ENCODE peak calls at places on chromosomes 12 and 14, in seven cellular contexts. W is Peyer's patch, H is testis, G is spleen, U is ovary, Z is vagina, P is IMR-90. N is an unnamed sample.

GRCh38 chr12:81231574-81232368 is 153.9 kb downstream of the ACSS3 start:
- DNase-seq in W (no peak), H (no peak), G (no peak), U (no peak), Z (no peak), P (no peak), N (no peak)

GRCh38 chr12:51846911-51847829 is 1.3 kb downstream of the FIGNL2 start:
- DNase-seq in W (peak), H (peak), G (peak), U (no peak), Z (no peak), P (no peak), N (no peak)

GRCh38 chr12:70576341-70577282 is 60.6 kb downstream of the PTPRB start:
- DNase-seq in W (no peak), H (peak), G (no peak), U (no peak), Z (no peak), P (peak), N (no peak)

GRCh38 chr12:7131502-7131866 is 1.3 kb downstream of the CLSTN3 start:
- DNase-seq in W (no peak), H (no peak), G (no peak), U (no peak), Z (no peak), P (no peak), N (no peak)

GRCh38 chr12:19709889-19710288 is 270.6 kb downstream of the AEBP2 start:
- DNase-seq in W (no peak), H (no peak), G (no peak), U (no peak), Z (no peak), P (peak), N (no peak)

GRCh38 chr12:18898469-18898868 is 160.6 kb downstream of the CAPZA3 start:
- DNase-seq in W (no peak), H (no peak), G (no peak), U (no peak), Z (no peak), P (no peak), N (no peak)

GRCh38 chr12:29282452-29282851 is 98.5 kb downstream of the ERGIC2 start:
- DNase-seq in W (no peak), H (no peak), G (no peak), U (no peak), Z (no peak), P (no peak), N (no peak)

GRCh38 chr12:12474931-12475485 is 87.7 kb downstream of the DUSP16 start:
- DNase-seq in W (no peak), H (no peak), G (no peak), U (no peak), Z (no peak), P (peak), N (no peak)

GRCh38 chr12:100845095-100845494 is 50.5 kb downstream of the ANO4 start:
- DNase-seq in W (no peak), H (no peak), G (no peak), U (no peak), Z (no peak), P (no peak), N (no peak)

GRCh38 chr12:52217223-52217622 is 15.8 kb upstream of the KRT7 start:
- DNase-seq in W (no peak), H (no peak), G (peak), U (peak), Z (no peak), P (no peak), N (peak)

GRCh38 chr12:59372971-59373370 is 222.9 kb upstream of the SLC16A7 start:
- DNase-seq in W (no peak), H (peak), G (no peak), U (no peak), Z (no peak), P (peak), N (no peak)

GRCh38 chr12:118136559-118137003 is 657 bp downstream of the PEBP1 start:
- DNase-seq in W (peak), H (peak), G (peak), U (peak), Z (no peak), P (peak), N (peak)

GRCh38 chr14:70011708-70012107 is 132.5 kb downstream of the SMOC1 start:
- DNase-seq in W (no peak), H (no peak), G (no peak), U (no peak), Z (no peak), P (no peak), N (no peak)

GRCh38 chr12:112977641-112978040 is 678 bp upstream of the OAS2 start:
- DNase-seq in W (no peak), H (no peak), G (no peak), U (no peak), Z (peak), P (no peak), N (no peak)

GRCh38 chr12:112980491-112981158 is 2.3 kb downstream of the OAS2 start:
- DNase-seq in W (no peak), H (no peak), G (no peak), U (no peak), Z (no peak), P (no peak), N (no peak)

GRCh38 chr12:112978163-112979081 is at the start of gene OAS2:
- DNase-seq in W (peak), H (peak), G (peak), U (no peak), Z (peak), P (peak), N (peak)

GRCh38 chr12:112977139-112977538 is 1.2 kb upstream of the OAS2 start:
- DNase-seq in W (no peak), H (no peak), G (no peak), U (no peak), Z (peak), P (no peak), N (no peak)

GRCh38 chr12:112979281-112979680 is 962 bp downstream of the OAS2 start:
- DNase-seq in W (peak), H (no peak), G (peak), U (no peak), Z (peak), P (no peak), N (no peak)
- H3K4me3 ChIP-seq in W (peak), H (peak), G (peak), U (no peak), Z (peak), P (no peak), N (no peak)

DNA sequence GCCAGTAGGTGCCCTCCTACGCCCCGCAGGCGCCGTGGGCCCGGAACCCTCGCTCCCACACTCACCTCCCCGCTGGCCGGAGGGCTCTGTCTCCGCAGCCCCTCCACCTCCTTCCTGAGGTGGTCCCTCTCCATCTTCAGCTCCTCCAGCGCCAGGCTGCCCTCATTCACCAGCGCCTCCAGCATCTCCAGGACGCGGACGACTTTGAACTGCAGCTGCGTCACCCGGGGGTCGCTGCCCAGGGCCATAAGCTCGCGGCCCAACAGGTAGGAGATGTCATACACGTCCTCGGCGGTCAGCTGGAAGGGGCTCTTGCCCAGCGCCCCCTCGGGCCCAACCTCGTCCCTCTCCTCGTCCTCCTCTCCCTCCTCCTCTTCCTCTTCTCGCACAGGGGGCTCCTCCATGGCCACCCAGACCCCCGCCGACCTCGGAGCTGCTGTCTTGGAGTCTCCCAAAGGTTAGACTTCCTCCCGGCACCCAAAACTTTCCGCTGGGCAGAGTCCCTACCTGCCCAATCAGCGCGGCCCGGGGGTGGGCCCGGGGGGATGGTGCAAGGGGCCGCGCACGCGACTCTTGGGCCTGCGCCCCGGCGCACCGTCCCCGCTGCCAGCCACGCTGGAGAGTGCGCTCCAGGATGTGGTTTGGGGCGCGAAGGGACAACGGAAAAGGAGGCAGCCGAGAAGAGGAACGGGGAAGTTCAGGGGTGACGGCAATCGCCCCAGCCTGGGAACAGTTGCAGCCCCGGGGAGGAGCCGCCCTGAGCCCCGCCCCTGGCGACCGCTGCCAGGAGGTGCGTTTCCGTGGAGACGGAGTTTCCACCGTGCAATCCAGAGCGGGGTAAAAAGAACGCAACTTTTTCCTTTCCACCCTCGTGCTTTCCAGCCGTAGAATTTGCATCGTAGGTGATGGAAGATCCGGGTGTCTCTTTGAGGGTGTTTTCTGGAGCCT is at the start of gene RILPL2:
- DNase-seq in W (peak), H (peak), G (peak), U (peak), Z (peak), P (peak), N (peak)
- TF ChIP-seq POLR2A in W (peak), H (no peak), G (peak), U (peak), Z (peak), P (no peak), N (no peak)

DNA sequence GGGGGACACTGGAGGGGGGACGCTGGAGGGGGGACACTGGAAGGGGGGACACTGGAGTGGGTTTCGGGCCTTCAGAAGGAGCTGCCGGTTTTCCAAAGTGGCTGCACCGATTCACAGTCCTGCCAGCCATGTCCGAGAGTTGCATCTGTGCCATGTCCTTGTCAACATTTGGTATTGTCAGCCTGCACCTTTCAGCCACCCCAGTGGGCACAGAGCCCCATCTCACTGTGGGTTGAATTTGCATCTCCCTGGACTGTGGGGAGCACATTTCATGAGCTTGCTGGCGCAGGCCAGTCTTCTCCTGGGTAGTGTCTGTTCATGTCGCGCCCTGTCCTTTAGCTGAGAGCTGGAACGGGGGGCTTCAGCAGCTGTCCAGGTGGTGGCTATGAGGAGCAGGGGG is 72.7 kb downstream of the GALNT9 start:
- DNase-seq in W (no peak), H (no peak), G (no peak), U (no peak), Z (no peak), P (no peak), N (no peak)
- TF ChIP-seq CTCF in W (no peak), H (no peak), G (no peak), U (no peak), Z (no peak), P (no peak), N (no peak)

GRCh38 chr12:117098071-117098360 is 1.2 kb downstream of the TESC start:
- DNase-seq in W (no peak), H (no peak), G (peak), U (no peak), Z (no peak), P (no peak), N (no peak)
- H3K4me3 ChIP-seq in W (peak), H (peak), G (peak), U (no peak), Z (peak), P (no peak), N (no peak)

DNA sequence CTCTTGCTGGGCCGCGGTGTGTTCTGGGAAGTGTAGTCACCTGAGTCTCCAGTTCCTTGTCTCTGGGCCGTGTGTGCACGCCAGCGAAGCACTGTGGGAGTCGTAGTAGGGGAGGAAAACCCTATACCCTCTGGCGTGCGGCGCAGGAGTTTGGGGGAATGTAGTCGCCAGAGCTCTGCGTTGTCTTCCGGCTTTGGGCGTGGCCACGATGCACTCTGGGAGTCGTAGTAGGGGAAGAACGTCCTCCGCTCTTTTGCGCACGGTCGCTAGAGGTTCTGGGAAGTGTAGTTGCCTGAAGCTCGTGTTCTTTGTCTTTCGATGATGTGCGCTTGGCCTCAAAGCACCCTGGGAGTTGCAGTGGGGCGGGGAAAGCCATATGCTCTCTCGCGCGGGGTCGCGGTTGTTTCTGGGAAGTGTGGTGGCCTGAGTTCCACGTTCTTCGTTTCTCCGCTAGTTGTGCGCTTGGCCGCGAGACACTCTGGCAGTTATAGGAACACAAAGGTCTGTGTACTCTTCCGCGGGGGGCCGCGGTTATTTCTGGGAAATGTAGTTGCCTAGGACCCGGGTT is 588 bp upstream of the ZNF140 start:
- DNase-seq in W (peak), H (peak), G (peak), U (peak), Z (peak), P (peak), N (peak)
- TF ChIP-seq POLR2A in W (no peak), H (no peak), G (no peak), U (peak), Z (no peak), P (no peak), N (no peak)

GRCh38 chr12:127570387-127570786 is 696.6 kb upstream of the TMEM132C start:
- DNase-seq in W (no peak), H (no peak), G (no peak), U (no peak), Z (no peak), P (no peak), N (no peak)
- TF ChIP-seq CTCF in W (no peak), H (no peak), G (no peak), U (no peak), Z (no peak), P (no peak), N (no peak)

DNA sequence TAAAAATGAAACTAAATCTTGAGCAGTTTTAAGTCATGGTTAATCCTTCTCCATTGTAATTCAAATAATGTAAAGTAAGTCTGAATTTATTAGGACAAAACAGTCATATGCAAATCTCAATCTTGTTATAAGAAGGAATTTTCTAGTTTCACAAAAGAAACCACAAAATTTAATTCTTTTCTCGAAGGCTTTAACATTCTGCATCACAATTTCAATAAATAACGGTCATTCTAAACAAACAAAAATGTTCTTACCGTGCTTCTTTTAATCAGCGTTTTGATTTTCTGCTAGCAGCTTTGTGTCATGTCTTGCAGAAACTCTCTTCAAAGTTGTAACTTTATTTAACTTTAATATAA is 225 bp downstream of the CLEC2B start:
- DNase-seq in W (no peak), H (no peak), G (no peak), U (no peak), Z (no peak), P (no peak), N (no peak)
- H3K4me3 ChIP-seq in W (peak), H (peak), G (peak), U (peak), Z (peak), P (peak), N (peak)

DNA sequence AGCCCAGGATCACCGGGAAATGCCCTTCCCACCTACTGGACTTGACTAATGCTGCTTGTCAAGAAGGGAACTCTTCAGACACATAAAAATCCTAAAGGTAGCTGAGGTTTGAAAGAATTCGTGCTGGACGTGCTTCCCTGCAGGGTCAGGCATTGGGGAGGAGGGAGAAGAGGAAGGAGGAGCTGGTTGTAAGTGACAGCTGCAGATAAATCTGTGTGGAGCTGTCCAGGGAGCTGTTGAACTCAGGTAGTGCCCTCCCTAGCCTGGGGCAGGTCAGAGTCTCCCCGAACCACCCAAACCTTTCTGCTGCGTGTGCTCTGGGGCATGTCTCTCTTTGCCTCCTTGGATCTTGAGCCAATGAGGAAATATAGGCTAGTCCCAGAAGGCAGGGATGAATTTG is 23.7 kb upstream of the FOS start:
- DNase-seq in W (no peak), H (no peak), G (no peak), U (no peak), Z (no peak), P (no peak), N (peak)
- TF ChIP-seq POLR2A in W (peak), H (no peak), G (no peak), U (no peak), Z (no peak), P (no peak), N (no peak)

GRCh38 chr12:76060111-76060510 is 24.4 kb downstream of the NAP1L1 start:
- DNase-seq in W (no peak), H (no peak), G (no peak), U (no peak), Z (no peak), P (no peak), N (no peak)

GRCh38 chr12:76049575-76050251 is 18.1 kb upstream of the PHLDA1 start:
- DNase-seq in W (no peak), H (no peak), G (no peak), U (no peak), Z (no peak), P (no peak), N (no peak)

GRCh38 chr12:76057316-76057715 is 25.7 kb upstream of the PHLDA1 start:
- DNase-seq in W (no peak), H (no peak), G (no peak), U (peak), Z (no peak), P (no peak), N (no peak)

DNA sequence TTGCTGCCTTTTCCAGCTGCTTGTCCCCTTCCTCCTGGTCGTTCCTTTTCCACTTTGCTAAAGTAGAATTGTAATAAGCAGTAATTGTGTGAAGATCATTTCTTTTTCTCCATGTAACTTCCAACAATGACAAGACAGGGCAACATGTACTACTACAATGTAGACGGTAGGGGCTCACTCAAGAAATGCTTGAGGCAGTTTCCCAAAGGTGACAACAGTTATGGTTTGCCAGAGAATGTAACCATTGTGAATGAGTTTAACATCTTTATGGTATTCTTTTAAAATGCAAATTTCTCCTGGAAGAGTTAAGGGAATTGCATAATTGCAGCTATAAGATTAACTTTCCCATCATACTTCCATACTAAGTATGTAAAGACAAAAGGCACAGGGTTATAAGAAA is 23.8 kb upstream of the PHLDA1 start:
- DNase-seq in W (no peak), H (no peak), G (no peak), U (no peak), Z (no peak), P (no peak), N (no peak)
- TF ChIP-seq CTCF in W (no peak), H (no peak), G (no peak), U (no peak), Z (no peak), P (peak), N (no peak)

GRCh38 chr12:54298904-54299303 is 1.9 kb downstream of the NFE2 start:
- DNase-seq in W (no peak), H (no peak), G (no peak), U (no peak), Z (no peak), P (no peak), N (peak)

GRCh38 chr12:54300267-54300731 is 516 bp downstream of the NFE2 start:
- DNase-seq in W (no peak), H (no peak), G (no peak), U (no peak), Z (no peak), P (no peak), N (no peak)

GRCh38 chr12:54299515-54300266 is 1.1 kb downstream of the NFE2 start:
- DNase-seq in W (no peak), H (no peak), G (no peak), U (no peak), Z (no peak), P (no peak), N (no peak)

GRCh38 chr12:54300732-54301427 is at the start of gene NFE2:
- DNase-seq in W (no peak), H (peak), G (peak), U (no peak), Z (no peak), P (peak), N (no peak)

DNA sequence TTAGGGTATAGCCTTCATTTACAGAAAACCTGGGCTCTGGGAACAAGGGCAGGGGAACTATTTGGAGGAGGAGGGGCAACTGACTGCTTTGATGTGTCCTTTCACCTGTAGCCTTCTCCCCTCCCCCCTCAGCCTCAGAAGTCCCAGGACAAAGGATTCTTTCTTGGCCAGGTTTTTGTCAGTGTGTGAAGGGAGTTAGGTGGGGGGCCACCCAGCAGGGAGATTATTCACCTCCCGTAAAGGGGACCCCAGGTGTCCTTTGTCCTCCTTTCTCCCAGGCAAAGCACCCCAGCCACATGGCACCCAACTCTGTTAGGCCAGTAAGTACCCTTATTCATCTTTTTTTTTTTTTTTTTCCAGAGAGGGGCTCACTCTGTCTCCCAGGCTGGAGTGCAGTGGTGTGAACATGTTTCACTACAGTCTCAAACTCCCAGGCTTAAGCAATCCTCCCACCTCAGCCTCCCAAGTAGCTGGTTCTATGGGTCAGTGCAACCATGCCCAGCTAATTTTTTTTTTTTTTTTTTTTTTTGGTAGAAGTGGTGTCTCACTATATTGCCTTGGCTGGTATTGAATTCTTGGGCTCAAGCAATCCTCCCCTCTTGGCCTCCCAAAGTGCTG is 722 bp upstream of the NFE2 start:
- DNase-seq in W (no peak), H (no peak), G (no peak), U (no peak), Z (no peak), P (no peak), N (no peak)
- H3K4me3 ChIP-seq in W (no peak), H (no peak), G (no peak), U (no peak), Z (no peak), P (no peak), N (no peak)

N was measured in lower leg skin.